ENCODE peak calls at places on chromosomes 6 and 20, in ten cellular contexts. One of them, this sample, is unnamed.

GRCh38 chr6:157406666-157407065 is 25.7 kb downstream of the ZDHHC14 start:
- DNase-seq in Calu3: no peak
- DNase-seq in effector CD4-positive, alpha-beta T cell: no peak
- DNase-seq in activated CD8-positive, alpha-beta T cell treated with anti-CD3 and anti-CD28 coated beads for 36 hours: no peak
- DNase-seq in T-helper 22 cell: no peak
- DNase-seq in left lobe of liver: no peak
- DNase-seq in GM23338: no peak
- DNase-seq in activated T-cell treated with anti-CD3 and anti-CD28 coated beads for 1 hour: no peak
- DNase-seq in ELR: no peak
- DNase-seq in OCI-LY7: no peak
- DNase-seq in this sample: no peak

GRCh38 chr6:161973064-161973463 is 699.2 kb upstream of the AGPAT4 start:
- DNase-seq in Calu3: no peak
- DNase-seq in effector CD4-positive, alpha-beta T cell: no peak
- DNase-seq in activated CD8-positive, alpha-beta T cell treated with anti-CD3 and anti-CD28 coated beads for 36 hours: no peak
- DNase-seq in T-helper 22 cell: no peak
- DNase-seq in left lobe of liver: no peak
- DNase-seq in GM23338: no peak
- DNase-seq in activated T-cell treated with anti-CD3 and anti-CD28 coated beads for 1 hour: no peak
- DNase-seq in ELR: no peak
- DNase-seq in OCI-LY7: no peak
- DNase-seq in this sample: no peak

GRCh38 chr6:142469220-142469619 is 167.4 kb downstream of the ADGRG6 start:
- DNase-seq in Calu3: no peak
- DNase-seq in effector CD4-positive, alpha-beta T cell: no peak
- DNase-seq in activated CD8-positive, alpha-beta T cell treated with anti-CD3 and anti-CD28 coated beads for 36 hours: no peak
- DNase-seq in T-helper 22 cell: no peak
- DNase-seq in left lobe of liver: no peak
- DNase-seq in GM23338: no peak
- DNase-seq in activated T-cell treated with anti-CD3 and anti-CD28 coated beads for 1 hour: no peak
- DNase-seq in ELR: peak
- DNase-seq in OCI-LY7: no peak
- DNase-seq in this sample: no peak

GRCh38 chr20:19995220-19995863 is 21.8 kb upstream of the NAA20 start:
- DNase-seq in Calu3: no peak
- DNase-seq in effector CD4-positive, alpha-beta T cell: no peak
- DNase-seq in activated CD8-positive, alpha-beta T cell treated with anti-CD3 and anti-CD28 coated beads for 36 hours: peak
- DNase-seq in T-helper 22 cell: no peak
- DNase-seq in left lobe of liver: no peak
- DNase-seq in GM23338: peak
- DNase-seq in activated T-cell treated with anti-CD3 and anti-CD28 coated beads for 1 hour: no peak
- DNase-seq in ELR: peak
- DNase-seq in OCI-LY7: peak
- DNase-seq in this sample: no peak

GRCh38 chr6:40536442-40536841 is 50.7 kb downstream of the LRFN2 start:
- DNase-seq in Calu3: no peak
- DNase-seq in effector CD4-positive, alpha-beta T cell: no peak
- DNase-seq in activated CD8-positive, alpha-beta T cell treated with anti-CD3 and anti-CD28 coated beads for 36 hours: no peak
- DNase-seq in T-helper 22 cell: no peak
- DNase-seq in left lobe of liver: no peak
- DNase-seq in GM23338: peak
- DNase-seq in activated T-cell treated with anti-CD3 and anti-CD28 coated beads for 1 hour: no peak
- DNase-seq in ELR: peak
- DNase-seq in OCI-LY7: no peak
- DNase-seq in this sample: peak

GRCh38 chr6:142374965-142375733 is 73.3 kb downstream of the ADGRG6 start:
- DNase-seq in Calu3: peak
- DNase-seq in effector CD4-positive, alpha-beta T cell: no peak
- DNase-seq in activated CD8-positive, alpha-beta T cell treated with anti-CD3 and anti-CD28 coated beads for 36 hours: no peak
- DNase-seq in T-helper 22 cell: no peak
- DNase-seq in left lobe of liver: no peak
- DNase-seq in GM23338: no peak
- DNase-seq in activated T-cell treated with anti-CD3 and anti-CD28 coated beads for 1 hour: no peak
- DNase-seq in ELR: peak
- DNase-seq in OCI-LY7: no peak
- DNase-seq in this sample: no peak

GRCh38 chr6:137432054-137432545 is 62.1 kb downstream of the OLIG3 start:
- DNase-seq in Calu3: no peak
- DNase-seq in effector CD4-positive, alpha-beta T cell: no peak
- DNase-seq in activated CD8-positive, alpha-beta T cell treated with anti-CD3 and anti-CD28 coated beads for 36 hours: no peak
- DNase-seq in T-helper 22 cell: no peak
- DNase-seq in left lobe of liver: no peak
- DNase-seq in GM23338: no peak
- DNase-seq in activated T-cell treated with anti-CD3 and anti-CD28 coated beads for 1 hour: no peak
- DNase-seq in ELR: no peak
- DNase-seq in OCI-LY7: peak
- DNase-seq in this sample: no peak

GRCh38 chr20:42598586-42598985 is 591.1 kb downstream of the PTPRT start:
- DNase-seq in Calu3: no peak
- DNase-seq in effector CD4-positive, alpha-beta T cell: no peak
- DNase-seq in activated CD8-positive, alpha-beta T cell treated with anti-CD3 and anti-CD28 coated beads for 36 hours: no peak
- DNase-seq in T-helper 22 cell: no peak
- DNase-seq in left lobe of liver: no peak
- DNase-seq in GM23338: no peak
- DNase-seq in activated T-cell treated with anti-CD3 and anti-CD28 coated beads for 1 hour: no peak
- DNase-seq in ELR: no peak
- DNase-seq in OCI-LY7: no peak
- DNase-seq in this sample: no peak

GRCh38 chr6:138493413-138493812 is 5.9 kb downstream of the NHSL1 start:
- DNase-seq in Calu3: peak
- DNase-seq in effector CD4-positive, alpha-beta T cell: no peak
- DNase-seq in activated CD8-positive, alpha-beta T cell treated with anti-CD3 and anti-CD28 coated beads for 36 hours: no peak
- DNase-seq in T-helper 22 cell: no peak
- DNase-seq in left lobe of liver: no peak
- DNase-seq in GM23338: peak
- DNase-seq in activated T-cell treated with anti-CD3 and anti-CD28 coated beads for 1 hour: no peak
- DNase-seq in ELR: peak
- DNase-seq in OCI-LY7: no peak
- DNase-seq in this sample: no peak

GRCh38 chr6:17884501-17885039 is 102.9 kb downstream of the KIF13A start:
- DNase-seq in Calu3: no peak
- DNase-seq in effector CD4-positive, alpha-beta T cell: no peak
- DNase-seq in activated CD8-positive, alpha-beta T cell treated with anti-CD3 and anti-CD28 coated beads for 36 hours: peak
- DNase-seq in T-helper 22 cell: no peak
- DNase-seq in left lobe of liver: no peak
- DNase-seq in GM23338: no peak
- DNase-seq in activated T-cell treated with anti-CD3 and anti-CD28 coated beads for 1 hour: no peak
- DNase-seq in ELR: no peak
- DNase-seq in OCI-LY7: no peak
- DNase-seq in this sample: no peak

GRCh38 chr6:89297695-89298351 is 17.3 kb downstream of the GABRR2 start:
- DNase-seq in Calu3: peak
- DNase-seq in effector CD4-positive, alpha-beta T cell: peak
- DNase-seq in activated CD8-positive, alpha-beta T cell treated with anti-CD3 and anti-CD28 coated beads for 36 hours: peak
- DNase-seq in T-helper 22 cell: peak
- DNase-seq in left lobe of liver: peak
- DNase-seq in GM23338: no peak
- DNase-seq in activated T-cell treated with anti-CD3 and anti-CD28 coated beads for 1 hour: peak
- DNase-seq in ELR: peak
- DNase-seq in OCI-LY7: no peak
- DNase-seq in this sample: no peak

GRCh38 chr6:35451354-35452185 is 568 bp upstream of the FANCE start:
- DNase-seq in Calu3: no peak
- DNase-seq in effector CD4-positive, alpha-beta T cell: no peak
- DNase-seq in activated CD8-positive, alpha-beta T cell treated with anti-CD3 and anti-CD28 coated beads for 36 hours: no peak
- DNase-seq in T-helper 22 cell: no peak
- DNase-seq in left lobe of liver: no peak
- DNase-seq in GM23338: peak
- DNase-seq in activated T-cell treated with anti-CD3 and anti-CD28 coated beads for 1 hour: no peak
- DNase-seq in ELR: peak
- DNase-seq in OCI-LY7: no peak
- DNase-seq in this sample: no peak

GRCh38 chr6:27091661-27092315 is 155.7 kb upstream of the PRSS16 start:
- DNase-seq in Calu3: peak
- DNase-seq in effector CD4-positive, alpha-beta T cell: no peak
- DNase-seq in activated CD8-positive, alpha-beta T cell treated with anti-CD3 and anti-CD28 coated beads for 36 hours: peak
- DNase-seq in T-helper 22 cell: no peak
- DNase-seq in left lobe of liver: no peak
- DNase-seq in GM23338: peak
- DNase-seq in activated T-cell treated with anti-CD3 and anti-CD28 coated beads for 1 hour: no peak
- DNase-seq in ELR: peak
- DNase-seq in OCI-LY7: peak
- DNase-seq in this sample: peak

GRCh38 chr6:75376347-75377024 is 91.9 kb upstream of the TMEM30A start:
- DNase-seq in Calu3: no peak
- DNase-seq in effector CD4-positive, alpha-beta T cell: no peak
- DNase-seq in activated CD8-positive, alpha-beta T cell treated with anti-CD3 and anti-CD28 coated beads for 36 hours: no peak
- DNase-seq in T-helper 22 cell: no peak
- DNase-seq in left lobe of liver: no peak
- DNase-seq in GM23338: no peak
- DNase-seq in activated T-cell treated with anti-CD3 and anti-CD28 coated beads for 1 hour: no peak
- DNase-seq in ELR: peak
- DNase-seq in OCI-LY7: no peak
- DNase-seq in this sample: no peak

GRCh38 chr6:38215651-38216319 is 396.3 kb downstream of the ZFAND3 start:
- DNase-seq in Calu3: no peak
- DNase-seq in effector CD4-positive, alpha-beta T cell: no peak
- DNase-seq in activated CD8-positive, alpha-beta T cell treated with anti-CD3 and anti-CD28 coated beads for 36 hours: no peak
- DNase-seq in T-helper 22 cell: no peak
- DNase-seq in left lobe of liver: no peak
- DNase-seq in GM23338: no peak
- DNase-seq in activated T-cell treated with anti-CD3 and anti-CD28 coated beads for 1 hour: no peak
- DNase-seq in ELR: no peak
- DNase-seq in OCI-LY7: no peak
- DNase-seq in this sample: no peak

GRCh38 chr6:31304683-31305082 is 32.8 kb upstream of the HLA-C start:
- DNase-seq in Calu3: no peak
- DNase-seq in effector CD4-positive, alpha-beta T cell: no peak
- DNase-seq in activated CD8-positive, alpha-beta T cell treated with anti-CD3 and anti-CD28 coated beads for 36 hours: no peak
- DNase-seq in T-helper 22 cell: no peak
- DNase-seq in left lobe of liver: no peak
- DNase-seq in GM23338: no peak
- DNase-seq in activated T-cell treated with anti-CD3 and anti-CD28 coated beads for 1 hour: no peak
- DNase-seq in ELR: peak
- DNase-seq in OCI-LY7: no peak
- DNase-seq in this sample: no peak

GRCh38 chr6:22413681-22414305 is 117.0 kb upstream of the PRL start:
- DNase-seq in Calu3: no peak
- DNase-seq in effector CD4-positive, alpha-beta T cell: no peak
- DNase-seq in activated CD8-positive, alpha-beta T cell treated with anti-CD3 and anti-CD28 coated beads for 36 hours: no peak
- DNase-seq in T-helper 22 cell: no peak
- DNase-seq in left lobe of liver: no peak
- DNase-seq in GM23338: peak
- DNase-seq in activated T-cell treated with anti-CD3 and anti-CD28 coated beads for 1 hour: no peak
- DNase-seq in ELR: no peak
- DNase-seq in OCI-LY7: no peak
- DNase-seq in this sample: no peak

GRCh38 chr20:5788385-5788895 is 38.2 kb downstream of the SHLD1 start:
- DNase-seq in Calu3: peak
- DNase-seq in effector CD4-positive, alpha-beta T cell: peak
- DNase-seq in activated CD8-positive, alpha-beta T cell treated with anti-CD3 and anti-CD28 coated beads for 36 hours: peak
- DNase-seq in T-helper 22 cell: peak
- DNase-seq in left lobe of liver: peak
- DNase-seq in GM23338: peak
- DNase-seq in activated T-cell treated with anti-CD3 and anti-CD28 coated beads for 1 hour: peak
- DNase-seq in ELR: peak
- DNase-seq in OCI-LY7: peak
- DNase-seq in this sample: peak

GRCh38 chr20:10047427-10047826 is 12.6 kb downstream of the ANKEF1 start:
- DNase-seq in Calu3: peak
- DNase-seq in effector CD4-positive, alpha-beta T cell: no peak
- DNase-seq in activated CD8-positive, alpha-beta T cell treated with anti-CD3 and anti-CD28 coated beads for 36 hours: peak
- DNase-seq in T-helper 22 cell: no peak
- DNase-seq in left lobe of liver: no peak
- DNase-seq in GM23338: peak
- DNase-seq in activated T-cell treated with anti-CD3 and anti-CD28 coated beads for 1 hour: no peak
- DNase-seq in ELR: peak
- DNase-seq in OCI-LY7: no peak
- DNase-seq in this sample: peak

GRCh38 chr6:21999012-21999528 is 297.8 kb downstream of the PRL start:
- DNase-seq in Calu3: no peak
- DNase-seq in effector CD4-positive, alpha-beta T cell: no peak
- DNase-seq in activated CD8-positive, alpha-beta T cell treated with anti-CD3 and anti-CD28 coated beads for 36 hours: no peak
- DNase-seq in T-helper 22 cell: no peak
- DNase-seq in left lobe of liver: no peak
- DNase-seq in GM23338: no peak
- DNase-seq in activated T-cell treated with anti-CD3 and anti-CD28 coated beads for 1 hour: no peak
- DNase-seq in ELR: peak
- DNase-seq in OCI-LY7: no peak
- DNase-seq in this sample: no peak